ENCODE peak calls at places on chromosomes 4 and X, in eight cellular contexts. S is suprapubic skin, J is stomach, E is K562, A is tibial nerve, Y is A549, T is IMR-90, M is ovary. V is an unnamed sample.

GRCh38 chr4:94782707-94783106 is 25.0 kb downstream of the BMPR1B start:
- DNase-seq in A (no peak), M (no peak), T (no peak), E (no peak), J (no peak), S (no peak), Y (no peak), V (no peak)

GRCh38 chrX:54446084-54446483 is 5.9 kb downstream of the TSR2 start:
- DNase-seq in T (no peak), M (no peak), J (no peak), E (no peak), Y (no peak), A (no peak), S (peak; percentile 62), V (no peak)

GRCh38 chr4:88360791-88361190 is 17.9 kb upstream of the HERC6 start:
- DNase-seq in T (no peak), Y (no peak), A (no peak), S (no peak), J (no peak), M (no peak), E (no peak), V (no peak)

GRCh38 chr4:6969826-6970800 is 60.5 kb downstream of the TBC1D14 start:
- DNase-seq in M (no peak), T (no peak), Y (no peak), E (no peak), A (no peak), J (no peak), S (no peak), V (no peak)

GRCh38 chr4:76485450-76485849 is 50.4 kb downstream of the SHROOM3 start:
- DNase-seq in J (peak; percentile 49), S (no peak), Y (no peak), A (no peak), E (no peak), M (no peak), T (no peak), V (peak; percentile 45)

GRCh38 chr4:10622728-10623127 is 61.8 kb downstream of the CLNK start:
- DNase-seq in T (no peak), M (no peak), S (no peak), E (no peak), J (no peak), A (no peak), Y (no peak), V (no peak)

GRCh38 chr4:6509587-6509986 is 37.2 kb upstream of the PPP2R2C start:
- DNase-seq in T (no peak), A (no peak), J (no peak), Y (peak; percentile 21), M (no peak), E (no peak), S (no peak), V (no peak)

GRCh38 chr4:159027535-159027934 is 75.3 kb upstream of the RAPGEF2 start:
- DNase-seq in Y (no peak), J (no peak), E (no peak), T (peak; percentile 20), M (no peak), A (no peak), S (no peak), V (no peak)

GRCh38 chrX:9133426-9133825 is 99.5 kb upstream of the FAM9B start:
- DNase-seq in A (no peak), Y (no peak), J (no peak), M (no peak), E (no peak), T (peak; percentile 64), S (no peak), V (no peak)

GRCh38 chr4:157196050-157196449 is 24.5 kb upstream of the GRIA2 start:
- DNase-seq in Y (no peak), M (no peak), S (no peak), A (no peak), T (no peak), E (no peak), J (no peak), V (no peak)

GRCh38 chr4:8779371-8779988 is 92.2 kb downstream of the HMX1 start:
- DNase-seq in E (no peak), J (no peak), M (no peak), T (no peak), Y (no peak), S (no peak), A (no peak), V (peak; percentile 60)

GRCh38 chr4:76199664-76200211 is 13.9 kb downstream of the SCARB2 start:
- DNase-seq in Y (no peak), E (no peak), T (peak; percentile 31), J (peak; percentile 43), M (no peak), A (no peak), S (no peak), V (peak; percentile 63)

GRCh38 chr4:118327554-118328241 is 25.1 kb downstream of the PRSS12 start:
- DNase-seq in J (no peak), Y (no peak), E (no peak), A (no peak), M (no peak), T (peak; percentile 59), S (no peak), V (no peak)

GRCh38 chrX:348461-349117 is 30.0 kb upstream of the GTPBP6 start:
- DNase-seq in T (peak; percentile 16), M (no peak), Y (no peak), A (no peak), E (no peak), S (no peak), J (no peak), V (no peak)

GRCh38 chrX:21487832-21488231 is 113.6 kb downstream of the CNKSR2 start:
- DNase-seq in E (no peak), T (peak; percentile 13), J (no peak), S (no peak), M (no peak), A (no peak), Y (no peak), V (no peak)

GRCh38 chr4:166044871-166045270 is 171.8 kb downstream of the TLL1 start:
- DNase-seq in J (no peak), Y (no peak), T (no peak), M (no peak), A (no peak), S (no peak), E (no peak), V (no peak)

GRCh38 chr4:166043801-166044200 is 170.8 kb downstream of the TLL1 start:
- DNase-seq in T (no peak), J (no peak), E (no peak), M (no peak), S (no peak), A (no peak), Y (no peak), V (no peak)

GRCh38 chr4:166039822-166040221 is 166.8 kb downstream of the TLL1 start:
- DNase-seq in J (no peak), A (no peak), Y (no peak), E (no peak), M (no peak), S (no peak), T (no peak), V (no peak)

GRCh38 chr4:166045457-166045856 is 172.4 kb downstream of the TLL1 start:
- DNase-seq in T (no peak), J (no peak), S (no peak), M (no peak), Y (no peak), E (no peak), A (no peak), V (no peak)

GRCh38 chr4:166042510-166043055 is 169.5 kb downstream of the TLL1 start:
- DNase-seq in S (no peak), T (no peak), A (no peak), M (no peak), Y (no peak), E (no peak), J (no peak), V (no peak)
- H3K4me1 ChIP-seq in S (peaks cover 4% of the 10 kb centered on the region), T (no peaks in the 10 kb centered on the region), A (no peaks in the 10 kb centered on the region), M (no peaks in the 10 kb centered on the region), Y (no peaks in the 10 kb centered on the region), E (no peaks in the 10 kb centered on the region), J (no peaks in the 10 kb centered on the region), V (no peaks in the 10 kb centered on the region)

DNA sequence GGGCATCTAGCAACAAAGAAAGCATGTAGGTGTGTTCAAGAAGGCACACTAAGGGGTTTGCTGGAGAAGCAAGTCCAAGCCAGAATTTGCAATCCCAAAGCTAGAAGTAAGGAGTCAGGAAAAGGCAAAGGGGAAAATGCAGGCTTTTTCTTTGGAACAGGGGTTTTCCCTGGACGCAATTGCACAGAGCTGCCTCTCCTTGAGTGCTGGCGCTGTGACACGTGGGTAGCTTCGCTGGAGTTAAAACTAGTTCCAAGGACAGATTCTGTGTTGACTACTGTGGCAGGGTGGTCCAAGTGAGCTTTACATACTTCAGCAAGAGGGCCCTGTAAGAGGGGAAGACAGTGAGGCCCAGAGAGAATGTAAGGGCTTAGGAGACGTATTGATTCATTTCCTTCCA is 277.1 kb downstream of the ADGRA3 start:
- DNase-seq in Y (no peak), A (no peak), S (no peak), E (no peak), M (no peak), J (no peak), T (no peak), V (no peak)
- TF ChIP-seq CTCF in Y (no peak), A (no peak), S (no peak), E (no peak), M (no peak), J (no peak), T (no peak), V (no peak)

DNA sequence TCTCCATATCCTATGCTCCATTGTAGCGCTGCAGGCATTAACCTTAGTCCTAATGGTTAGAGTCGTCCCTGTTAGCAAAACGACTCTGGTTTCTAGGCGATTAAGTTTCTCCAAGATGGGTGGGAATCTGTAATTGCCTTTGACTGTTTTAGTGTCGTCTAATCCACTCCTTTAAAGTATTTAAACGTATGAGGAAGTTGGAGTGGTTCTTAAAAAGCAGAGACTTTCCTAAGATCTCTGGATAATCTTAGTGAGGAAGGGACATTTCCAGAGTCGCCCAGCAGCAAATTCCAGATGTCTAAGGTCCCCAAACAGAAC is 285 bp downstream of the MRPS18C start:
- DNase-seq in T (no peak), E (no peak), S (no peak), J (no peak), Y (no peak), A (no peak), M (no peak), V (no peak)
- TF ChIP-seq POLR2A in T (no peak), E (no peak), S (no peak), J (no peak), Y (no peak), A (no peak), M (no peak), V (no peak)

DNA sequence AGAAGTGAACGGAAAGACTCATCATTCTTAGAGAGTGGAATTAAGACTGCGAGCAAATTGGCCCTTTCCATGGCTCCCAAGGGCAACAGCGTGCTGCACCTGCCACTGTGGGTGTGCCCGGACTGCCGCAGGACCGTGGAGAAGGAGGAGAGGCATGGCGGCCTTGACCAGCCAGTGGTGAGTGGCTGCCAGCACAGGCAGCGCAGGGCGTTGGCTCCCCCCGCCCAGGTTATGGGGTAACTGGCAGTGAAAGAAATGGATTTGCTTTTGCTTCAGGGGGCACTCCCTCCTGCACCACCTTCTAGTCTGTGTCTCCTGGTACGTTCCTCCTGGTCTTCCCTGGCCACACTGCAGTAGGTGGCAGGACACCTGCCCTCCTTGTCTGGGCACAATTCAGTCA is 59.7 kb downstream of the FAM193A start:
- DNase-seq in E (no peak), Y (no peak), M (no peak), A (no peak), T (no peak), J (no peak), S (no peak), V (no peak)
- H3K4me1 ChIP-seq in E (peaks cover 49% of the 10 kb centered on the region), Y (no peaks in the 10 kb centered on the region), M (peaks cover 26% of the 10 kb centered on the region), A (peaks cover 30% of the 10 kb centered on the region), T (peaks cover 36% of the 10 kb centered on the region), J (peaks cover 34% of the 10 kb centered on the region), S (peaks cover 29% of the 10 kb centered on the region), V (peaks cover 43% of the 10 kb centered on the region)

V was measured in body of pancreas.